ENCODE peak calls at places on chromosomes 11 and 22, in six cellular contexts. One of them, this sample, is unnamed.

GRCh38 chr11:2530131-2530854 is 85.5 kb downstream of the KCNQ1 start:
- DNase-seq in myocyte: no peak
- DNase-seq in T-cell: no peak
- DNase-seq in HCEC 1CT: no peak
- DNase-seq in SW 1271: no peak
- DNase-seq in glutamatergic neuron: peak
- DNase-seq in this sample: peak

GRCh38 chr11:102709211-102709980 is 3.8 kb upstream of the MMP27 start:
- DNase-seq in myocyte: no peak
- DNase-seq in T-cell: no peak
- DNase-seq in HCEC 1CT: no peak
- DNase-seq in SW 1271: no peak
- DNase-seq in glutamatergic neuron: no peak
- DNase-seq in this sample: no peak

GRCh38 chr22:24824915-24825314 is 18.9 kb downstream of the SGSM1 start:
- DNase-seq in myocyte: no peak
- DNase-seq in T-cell: no peak
- DNase-seq in HCEC 1CT: no peak
- DNase-seq in SW 1271: no peak
- DNase-seq in glutamatergic neuron: no peak
- DNase-seq in this sample: no peak

GRCh38 chr22:39894554-39895092 is 1.1 kb upstream of the ENTHD1 start:
- DNase-seq in myocyte: no peak
- DNase-seq in T-cell: no peak
- DNase-seq in HCEC 1CT: no peak
- DNase-seq in SW 1271: no peak
- DNase-seq in glutamatergic neuron: no peak
- DNase-seq in this sample: no peak

GRCh38 chr11:34570584-34570983 is 50.3 kb upstream of the EHF start:
- DNase-seq in myocyte: peak
- DNase-seq in T-cell: no peak
- DNase-seq in HCEC 1CT: no peak
- DNase-seq in SW 1271: no peak
- DNase-seq in glutamatergic neuron: no peak
- DNase-seq in this sample: no peak

GRCh38 chr11:78192911-78193341 is 4.2 kb downstream of the USP35 start:
- DNase-seq in myocyte: no peak
- DNase-seq in T-cell: no peak
- DNase-seq in HCEC 1CT: no peak
- DNase-seq in SW 1271: no peak
- DNase-seq in glutamatergic neuron: no peak
- DNase-seq in this sample: no peak

GRCh38 chr11:12673924-12674570 is at the start of gene TEAD1:
- DNase-seq in myocyte: peak
- DNase-seq in T-cell: peak
- DNase-seq in HCEC 1CT: peak
- DNase-seq in SW 1271: peak
- DNase-seq in glutamatergic neuron: peak
- DNase-seq in this sample: peak

GRCh38 chr11:131483453-131483852 is 113.0 kb downstream of the NTM start:
- DNase-seq in myocyte: no peak
- DNase-seq in T-cell: no peak
- DNase-seq in HCEC 1CT: no peak
- DNase-seq in SW 1271: no peak
- DNase-seq in glutamatergic neuron: no peak
- DNase-seq in this sample: no peak

GRCh38 chr11:120184946-120185677 is 25.7 kb upstream of the OAF start:
- DNase-seq in myocyte: peak
- DNase-seq in T-cell: no peak
- DNase-seq in HCEC 1CT: peak
- DNase-seq in SW 1271: no peak
- DNase-seq in glutamatergic neuron: no peak
- DNase-seq in this sample: no peak

GRCh38 chr22:31676700-31677099 is 14.7 kb upstream of the PISD start:
- DNase-seq in myocyte: peak
- DNase-seq in T-cell: peak
- DNase-seq in HCEC 1CT: no peak
- DNase-seq in SW 1271: no peak
- DNase-seq in glutamatergic neuron: peak
- DNase-seq in this sample: peak

GRCh38 chr22:23526588-23527315 is 53.3 kb downstream of the IGLL1 start:
- DNase-seq in myocyte: no peak
- DNase-seq in T-cell: no peak
- DNase-seq in HCEC 1CT: no peak
- DNase-seq in SW 1271: no peak
- DNase-seq in glutamatergic neuron: no peak
- DNase-seq in this sample: no peak

GRCh38 chr11:16883179-16883578 is 131.0 kb downstream of the PLEKHA7 start:
- DNase-seq in myocyte: no peak
- DNase-seq in T-cell: no peak
- DNase-seq in HCEC 1CT: no peak
- DNase-seq in SW 1271: no peak
- DNase-seq in glutamatergic neuron: no peak
- DNase-seq in this sample: no peak

GRCh38 chr11:133955091-133955846 is 1.5 kb downstream of the IGSF9B start:
- DNase-seq in myocyte: no peak
- DNase-seq in T-cell: no peak
- DNase-seq in HCEC 1CT: no peak
- DNase-seq in SW 1271: no peak
- DNase-seq in glutamatergic neuron: peak
- DNase-seq in this sample: peak

GRCh38 chr11:19713221-19714092 is 820 bp downstream of the NAV2 start:
- DNase-seq in myocyte: no peak
- DNase-seq in T-cell: no peak
- DNase-seq in HCEC 1CT: no peak
- DNase-seq in SW 1271: no peak
- DNase-seq in glutamatergic neuron: no peak
- DNase-seq in this sample: no peak

GRCh38 chr22:39658806-39659463 is 88.4 kb downstream of the CACNA1I start:
- DNase-seq in myocyte: no peak
- DNase-seq in T-cell: no peak
- DNase-seq in HCEC 1CT: no peak
- DNase-seq in SW 1271: no peak
- DNase-seq in glutamatergic neuron: no peak
- DNase-seq in this sample: no peak

GRCh38 chr11:116793476-116794096 is 1.9 kb upstream of the APOA5 start:
- DNase-seq in myocyte: peak
- DNase-seq in T-cell: no peak
- DNase-seq in HCEC 1CT: peak
- DNase-seq in SW 1271: no peak
- DNase-seq in glutamatergic neuron: no peak
- DNase-seq in this sample: no peak

GRCh38 chr11:73029408-73029807 is 112.7 kb downstream of the FCHSD2 start:
- DNase-seq in myocyte: no peak
- DNase-seq in T-cell: no peak
- DNase-seq in HCEC 1CT: no peak
- DNase-seq in SW 1271: no peak
- DNase-seq in glutamatergic neuron: no peak
- DNase-seq in this sample: no peak

GRCh38 chr22:46652930-46653331 is 32.7 kb downstream of the GRAMD4 start:
- DNase-seq in myocyte: no peak
- DNase-seq in T-cell: no peak
- DNase-seq in HCEC 1CT: no peak
- DNase-seq in SW 1271: no peak
- DNase-seq in glutamatergic neuron: no peak
- DNase-seq in this sample: no peak

GRCh38 chr11:101797335-101797734 is 117.5 kb upstream of the CEP126 start:
- DNase-seq in myocyte: peak
- DNase-seq in T-cell: no peak
- DNase-seq in HCEC 1CT: peak
- DNase-seq in SW 1271: no peak
- DNase-seq in glutamatergic neuron: no peak
- DNase-seq in this sample: no peak